ENCODE peak calls at places on chromosomes 11 and 22, in six cellular contexts. O is amygdala; B is NT2/D1; Q is kidney epithelial cell; D is NAMALWA; N is stimulated activated CD4-positive, alpha-beta T cell treated with anti-CD3 and anti-CD28 coated beads, Interleukin-15, amount 100 ng/mL, for 48 hours. P is an unnamed sample.

GRCh38 chr11:112555491-112556364 is 295.1 kb upstream of the PLET1 start:
- DNase-seq in O (peak; percentile 31), B (peak; percentile 44), N (peak; percentile 45), D (peak; percentile 61), Q (peak; percentile 12), P (peak; percentile 37)

GRCh38 chr22:28316014-28316413 is 363.6 kb downstream of the TTC28 start:
- DNase-seq in B (no peak), O (no peak), Q (no peak), D (no peak), N (no peak), P (no peak)

GRCh38 chr22:23591203-23591791 is 11.2 kb upstream of the IGLL1 start:
- DNase-seq in N (peak; percentile 19), D (peak; percentile 76), Q (no peak), O (peak; percentile 18), B (peak; percentile 61), P (peak; percentile 17)

GRCh38 chr11:29173660-29174062 is 843.2 kb downstream of the KCNA4 start:
- DNase-seq in B (no peak), D (no peak), O (no peak), N (no peak), Q (peak; percentile 28), P (no peak)

GRCh38 chr11:90908074-90908473 is 685.2 kb upstream of the CHORDC1 start:
- DNase-seq in O (no peak), D (peak; percentile 3), N (no peak), Q (no peak), B (no peak), P (no peak)

GRCh38 chr11:31956310-31956709 is 134.6 kb upstream of the RCN1 start:
- DNase-seq in Q (no peak), N (peak; percentile 11), O (no peak), B (no peak), D (no peak), P (no peak)

GRCh38 chr11:11420512-11420911 is 67.5 kb upstream of the CSNK2A3 start:
- DNase-seq in B (no peak), N (no peak), O (no peak), Q (no peak), D (no peak), P (no peak)

GRCh38 chr11:55942785-55943392 is 6.7 kb upstream of the OR5I1 start:
- DNase-seq in B (peak; percentile 57), N (no peak), O (no peak), Q (no peak), D (peak; percentile 65), P (no peak)

GRCh38 chr11:45569776-45570175 is 95.6 kb downstream of the CHST1 start:
- DNase-seq in Q (no peak), O (no peak), B (no peak), D (no peak), N (no peak), P (no peak)

GRCh38 chr11:68039526-68040086 is 781 bp downstream of the TCIRG1 start:
- DNase-seq in Q (no peak), B (no peak), N (no peak), D (no peak), O (no peak), P (no peak)

GRCh38 chr11:62865641-62866040 is 15.1 kb upstream of the SLC3A2 start:
- DNase-seq in Q (no peak), B (no peak), N (no peak), D (no peak), O (no peak), P (no peak)

GRCh38 chr11:117604349-117604995 is 192.5 kb downstream of the DSCAML1 start:
- DNase-seq in B (no peak), Q (no peak), N (no peak), D (no peak), O (no peak), P (no peak)

GRCh38 chr22:34072585-34072984 is 152.3 kb upstream of the LARGE1 start:
- DNase-seq in D (no peak), O (no peak), B (no peak), N (no peak), Q (no peak), P (no peak)

GRCh38 chr22:47575291-47575690 is 812.8 kb downstream of the TBC1D22A start:
- DNase-seq in Q (no peak), O (no peak), N (no peak), B (no peak), D (no peak), P (no peak)

GRCh38 chr11:19664896-19665548 is 47.6 kb upstream of the NAV2 start:
- DNase-seq in O (no peak), D (no peak), Q (no peak), B (no peak), N (no peak), P (peak; percentile 87)

GRCh38 chr11:102097175-102097574 is 13.1 kb upstream of the YAP1 start:
- DNase-seq in Q (no peak), O (no peak), B (no peak), D (no peak), N (no peak), P (no peak)

GRCh38 chr11:111846063-111846462 is 25.3 kb downstream of the ALG9 start:
- DNase-seq in D (no peak), N (no peak), Q (no peak), O (no peak), B (no peak), P (no peak)

GRCh38 chr11:8567597-8568198 is 26.3 kb downstream of the STK33 start:
- DNase-seq in O (no peak), D (no peak), N (no peak), Q (peak; percentile 7), B (no peak), P (no peak)

GRCh38 chr11:6240691-6241285 is 1.9 kb downstream of the CNGA4 start:
- DNase-seq in B (no peak), D (no peak), Q (no peak), N (no peak), O (no peak), P (no peak)